ENCODE peak calls at places on chromosomes 13 and 19, in four cellular contexts. B is ascending aorta, D is GM23338, O is small intestine. T is an unnamed sample.
A peak's percentile ranks its signal among the peaks of the same experiment; 100 is the strongest.

GRCh38 chr13:95191821-95192220 is 109.4 kb downstream of the ABCC4 start:
- DNase-seq in B (peak; percentile 70), D (peak; percentile 91), O (peak; percentile 67), T (no peak)

GRCh38 chr13:51020600-51020999 is 90.5 kb downstream of the C13orf42 start:
- DNase-seq in B (no peak), D (no peak), O (no peak), T (no peak)

GRCh38 chr13:55090612-55091011 is 2050.1 kb upstream of the PRR20A start:
- DNase-seq in B (no peak), D (no peak), O (no peak), T (no peak)

GRCh38 chr13:40236566-40237168 is 429.8 kb downstream of the FOXO1 start:
- DNase-seq in B (peak; percentile 94), D (no peak), O (no peak), T (peak; percentile 91)

GRCh38 chr19:7925171-7925837 is 631 bp downstream of the CTXN1 start:
- DNase-seq in B (peak; percentile 84), D (peak; percentile 89), O (peak; percentile 36), T (no peak)

GRCh38 chr13:104011505-104012270 is 945.5 kb upstream of the SLC10A2 start:
- DNase-seq in B (no peak), D (peak; percentile 13), O (no peak), T (no peak)

GRCh38 chr13:99269627-99270252 is 11.6 kb upstream of the GPR18 start:
- DNase-seq in B (no peak), D (peak; percentile 41), O (peak; percentile 50), T (no peak)

GRCh38 chr19:55362990-55363716 is at the start of gene GARIN5B:
- DNase-seq in B (no peak), D (no peak), O (no peak), T (no peak)

GRCh38 chr13:113930711-113931637 is 42.9 kb downstream of the C13orf46 start:
- DNase-seq in B (peak; percentile 60), D (no peak), O (no peak), T (peak; percentile 73)

GRCh38 chr19:10766681-10767201 is 48.9 kb downstream of the DNM2 start:
- DNase-seq in B (no peak), D (no peak), O (peak; percentile 39), T (no peak)

GRCh38 chr19:34985249-34986022 is 14.7 kb upstream of the GRAMD1A start:
- DNase-seq in B (peak; percentile 78), D (peak; percentile 74), O (no peak), T (no peak)

GRCh38 chr19:8631425-8631819 is 989 bp downstream of the NFILZ start:
- DNase-seq in B (peak; percentile 77), D (no peak), O (no peak), T (no peak)

GRCh38 chr19:20662421-20663105 is 1.2 kb upstream of the ZNF626 start:
- DNase-seq in B (no peak), D (no peak), O (no peak), T (no peak)

GRCh38 chr19:6806488-6806887 is 34.0 kb downstream of the VAV1 start:
- DNase-seq in B (no peak), D (peak; percentile 51), O (no peak), T (no peak)

GRCh38 chr13:74338341-74338740 is 204.1 kb upstream of the KLF12 start:
- DNase-seq in B (no peak), D (no peak), O (no peak), T (no peak)

GRCh38 chr19:15149704-15150103 is 42.5 kb downstream of the SYDE1 start:
- DNase-seq in B (no peak), D (no peak), O (no peak), T (no peak)

GRCh38 chr13:99434258-99434788 is 66.9 kb upstream of the TM9SF2 start:
- DNase-seq in B (no peak), D (peak; percentile 73), O (peak; percentile 42), T (no peak)

GRCh38 chr13:44165172-44165894 is 208.3 kb upstream of the SERP2 start:
- DNase-seq in B (no peak), D (no peak), O (no peak), T (no peak)

GRCh38 chr19:34960103-34960805 is 3.8 kb downstream of the ZNF792 start:
- DNase-seq in B (no peak), D (no peak), O (no peak), T (no peak)

GRCh38 chr19:3879656-3880055 is 829 bp upstream of the ATCAY start:
- DNase-seq in B (no peak), D (no peak), O (no peak), T (no peak)

GRCh38 chr13:40793339-40793738 is 3.9 kb downstream of the SLC25A15 start:
- DNase-seq in B (no peak), D (no peak), O (no peak), T (no peak)

GRCh38 chr19:45476349-45476717 is 8.5 kb downstream of the FOSB start:
- DNase-seq in B (no peak), D (no peak), O (no peak), T (no peak)

GRCh38 chr19:2237051-2237868 is 636 bp downstream of the SF3A2 start:
- DNase-seq in B (no peak), D (no peak), O (no peak), T (no peak)

GRCh38 chr19:40284501-40285352 is at the start of gene AKT2:
- DNase-seq in B (no peak), D (peak; percentile 88), O (no peak), T (no peak)

GRCh38 chr19:12696366-12697335 is at the start of gene FBXW9:
- DNase-seq in B (peak; percentile 98), D (peak; percentile 97), O (peak; percentile 90), T (peak; percentile 96)

GRCh38 chr19:12695514-12695913 is 917 bp downstream of the FBXW9 start:
- DNase-seq in B (no peak), D (no peak), O (no peak), T (no peak)

GRCh38 chr19:12695997-12696365 is 450 bp downstream of the FBXW9 start:
- DNase-seq in B (no peak), D (no peak), O (no peak), T (no peak)

GRCh38 chr19:12694641-12695040 is 1.8 kb downstream of the FBXW9 start:
- DNase-seq in B (no peak), D (no peak), O (no peak), T (no peak)

DNA sequence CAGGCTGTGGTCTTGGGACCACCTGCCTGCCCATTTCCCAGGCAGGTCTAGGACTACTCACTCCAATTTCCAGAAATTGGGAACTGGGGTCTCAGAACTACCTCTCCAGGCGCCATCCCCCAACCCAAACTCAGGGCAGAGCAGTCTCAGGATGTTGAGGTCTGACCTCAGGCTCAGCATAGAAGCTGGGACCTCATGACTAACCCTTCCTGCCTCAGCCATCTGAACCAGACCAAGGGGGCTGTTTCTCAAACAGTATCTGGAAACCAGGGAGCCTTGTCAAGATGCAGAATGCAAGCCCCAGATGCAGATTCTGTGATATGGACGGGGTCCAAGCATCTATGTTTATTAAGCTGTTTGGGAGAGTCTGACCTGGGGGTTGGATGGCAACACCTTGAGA is 1.3 kb downstream of the FBXW9 start:
- DNase-seq in B (no peak), D (no peak), O (no peak), T (no peak)
- H3K4me3 ChIP-seq in B (no peak overlapping the region), D (no peak overlapping the region), O (no peak overlapping the region), T (no peak overlapping the region)

GRCh38 chr19:57110592-57111328 is 9.0 kb upstream of the USP29 start:
- DNase-seq in B (no peak), D (peak; percentile 6), O (no peak), T (no peak)

GRCh38 chr19:57103573-57104277 is 16.1 kb upstream of the USP29 start:
- DNase-seq in B (peak; percentile 67), D (peak; percentile 83), O (peak; percentile 18), T (no peak)

GRCh38 chr19:57105976-57106610 is 13.7 kb upstream of the USP29 start:
- DNase-seq in B (no peak), D (peak; percentile 21), O (no peak), T (no peak)

GRCh38 chr19:57111329-57111644 is 8.5 kb upstream of the USP29 start:
- DNase-seq in B (no peak), D (no peak), O (no peak), T (no peak)

DNA sequence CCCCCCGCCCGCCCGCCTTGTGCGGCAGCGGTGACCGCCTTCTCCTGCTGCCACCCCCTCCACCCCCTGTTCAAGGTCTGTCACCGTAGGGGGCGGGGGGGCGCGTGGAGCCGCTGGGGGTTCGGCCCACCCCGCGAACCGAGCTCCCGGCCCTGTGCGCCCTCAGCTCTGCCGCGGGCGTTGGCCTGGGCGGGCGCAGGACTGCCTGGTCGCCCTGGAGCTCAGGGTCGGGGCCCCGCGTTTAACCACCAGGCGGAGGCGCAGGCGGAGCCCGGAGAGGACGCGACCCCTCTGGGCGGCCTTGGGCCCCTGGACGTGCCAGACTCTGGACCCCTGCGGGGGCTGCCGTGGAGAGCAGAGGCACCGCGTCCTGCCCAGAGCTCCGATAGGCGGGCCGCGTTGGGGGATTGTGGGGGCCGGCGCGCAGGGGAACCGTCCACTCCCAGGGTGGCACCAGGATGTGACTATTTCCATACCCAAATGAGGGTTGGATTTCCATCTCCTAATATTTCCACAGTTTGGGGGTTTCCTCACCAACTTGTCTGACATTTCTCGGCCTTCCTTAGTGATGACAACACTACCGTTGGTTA is 13.0 kb upstream of the USP29 start:
- DNase-seq in B (no peak), D (peak; percentile 33), O (no peak), T (no peak)
- H3K4me3 ChIP-seq in B (no peak overlapping the region), D (peak overlapping the region; percentile 44), O (no peak overlapping the region), T (peak overlapping the region; percentile 56)

DNA sequence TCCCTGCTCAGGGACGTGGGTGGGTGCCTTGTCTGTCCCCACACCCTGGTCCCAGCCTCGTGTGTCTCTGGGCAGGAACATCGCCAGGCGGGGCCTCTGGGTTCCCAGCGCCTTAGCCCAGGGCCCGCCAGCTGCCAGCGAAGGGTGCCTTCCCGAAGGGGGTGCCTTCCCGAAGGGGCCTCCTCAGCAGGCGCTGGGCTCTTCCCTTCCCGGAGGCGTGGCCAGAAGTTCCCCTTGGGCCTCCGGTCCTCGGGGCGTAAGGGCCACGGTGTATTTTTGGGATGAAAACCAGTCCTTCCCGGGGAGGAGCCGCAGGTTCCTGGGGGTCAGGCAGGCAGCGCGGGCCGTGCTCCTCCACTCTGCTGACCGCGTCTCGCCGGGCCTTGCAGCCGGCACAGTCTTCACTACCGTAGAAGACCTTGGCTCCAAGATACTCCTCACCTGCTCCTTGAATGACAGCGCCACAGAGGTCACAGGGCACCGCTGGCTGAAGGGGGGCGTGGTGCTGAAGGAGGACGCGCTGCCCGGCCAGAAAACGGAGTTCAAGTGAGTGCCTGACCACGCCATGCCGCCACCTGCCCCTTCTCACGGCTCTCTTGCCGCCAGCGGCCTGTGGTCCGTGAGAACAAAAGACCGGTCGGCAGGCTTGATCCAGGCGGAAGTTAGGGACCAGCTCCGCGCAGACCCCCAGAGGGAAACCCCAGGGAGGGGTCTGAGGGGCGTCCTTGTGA is 6.9 kb downstream of the BSG start:
- DNase-seq in B (no peak), D (no peak), O (no peak), T (no peak)
- H3K4me3 ChIP-seq in B (no peak overlapping the region), D (no peak overlapping the region), O (no peak overlapping the region), T (no peak overlapping the region)

GRCh38 chr19:50567052-50567841 is 988 bp downstream of the LRRC4B start:
- DNase-seq in B (no peak), D (peak; percentile 65), O (no peak), T (no peak)
- H3K4me3 ChIP-seq in B (no peak overlapping the region), D (peak overlapping the region; percentile 62), O (no peak overlapping the region), T (peak overlapping the region; percentile 54)